ENCODE peak calls at places on chromosomes 16 and 17, in four cellular contexts. Q is HepG2, I is K562, E is H1. Y is an unnamed sample.

GRCh38 chr17:47470836-47471235 is 60.1 kb upstream of the NPEPPS start:
- DNase-seq in Q (no peak), E (no peak), I (no peak), Y (no peak)

GRCh38 chr17:50487213-50488096 is 8.8 kb downstream of the RSAD1 start:
- DNase-seq in Q (no peak), I (no peak), E (no peak), Y (no peak)

GRCh38 chr17:32494621-32495346 is 8.0 kb downstream of the CDK5R1 start:
- DNase-seq in Q (no peak), I (no peak), E (no peak), Y (no peak)

GRCh38 chr16:87794485-87795078 is 28.8 kb upstream of the KLHDC4 start:
- DNase-seq in E (no peak), Q (no peak), I (no peak), Y (no peak)

GRCh38 chr17:81726004-81726403 is 13.9 kb downstream of the SLC25A10 start:
- DNase-seq in E (no peak), I (no peak), Q (no peak), Y (no peak)

GRCh38 chr17:74282587-74283370 is 8.7 kb downstream of the DNAI2 start:
- DNase-seq in Q (peak), I (peak), E (no peak), Y (peak)

GRCh38 chr17:42554250-42555121 is 1.8 kb downstream of the HSD17B1 start:
- DNase-seq in Q (peak), I (peak), E (peak), Y (peak)

GRCh38 chr16:89080251-89080853 is 13.3 kb upstream of the ACSF3 start:
- DNase-seq in E (no peak), I (no peak), Q (no peak), Y (no peak)

GRCh38 chr17:46770818-46771600 is 47.5 kb downstream of the WNT3 start:
- DNase-seq in Q (peak), E (peak), I (peak), Y (peak)

GRCh38 chr16:2954228-2954627 is 9.8 kb upstream of the KREMEN2 start:
- DNase-seq in E (no peak), I (no peak), Q (no peak), Y (no peak)

GRCh38 chr16:89237733-89238132 is 20.2 kb downstream of the ZNF778 start:
- DNase-seq in E (no peak), I (no peak), Q (no peak), Y (no peak)

GRCh38 chr17:64328875-64329405 is 61.7 kb downstream of the PECAM1 start:
- DNase-seq in I (no peak), Q (no peak), E (no peak), Y (no peak)

GRCh38 chr16:67546761-67547422 is 15.4 kb upstream of the CTCF start:
- DNase-seq in I (peak), Q (peak), E (peak), Y (peak)

GRCh38 chr16:12548270-12548983 is 255.3 kb downstream of the CPPED1 start:
- DNase-seq in I (no peak), E (no peak), Q (no peak), Y (no peak)

GRCh38 chr16:9123871-9124270 is 32.4 kb downstream of the HAPSTR1 start:
- DNase-seq in I (no peak), E (peak), Q (no peak), Y (peak)

GRCh38 chr16:89843409-89844350 is 15.4 kb downstream of the SPIRE2 start:
- DNase-seq in E (no peak), Q (no peak), I (no peak), Y (no peak)

GRCh38 chr16:1309888-1310831 is 724 bp downstream of the UBE2I start:
- DNase-seq in Q (no peak), E (no peak), I (peak), Y (no peak)

GRCh38 chr16:17303101-17303500 is 167.7 kb downstream of the XYLT1 start:
- DNase-seq in I (no peak), Q (no peak), E (no peak), Y (no peak)

GRCh38 chr17:64402469-64402868 is 11.8 kb upstream of the PECAM1 start:
- DNase-seq in I (no peak), E (no peak), Q (peak), Y (no peak)

GRCh38 chr17:56978441-56979090 is 635 bp downstream of the SCPEP1 start:
- DNase-seq in I (peak), E (no peak), Q (no peak), Y (no peak)

GRCh38 chr17:37392024-37392590 is 14.5 kb downstream of the ACACA start:
- DNase-seq in E (no peak), I (no peak), Q (no peak), Y (peak)

GRCh38 chr17:47690121-47690520 is 3.8 kb upstream of the TBKBP1 start:
- DNase-seq in E (no peak), I (no peak), Q (no peak), Y (no peak)

GRCh38 chr17:39576187-39576586 is 31.5 kb downstream of the NEUROD2 start:
- DNase-seq in E (peak), I (no peak), Q (peak), Y (peak)

GRCh38 chr16:56480776-56481467 is 29.6 kb downstream of the OGFOD1 start:
- DNase-seq in Q (no peak), I (no peak), E (no peak), Y (no peak)

GRCh38 chr17:15354256-15354655 is 12.9 kb upstream of the TEKT3 start:
- DNase-seq in E (no peak), I (no peak), Q (peak), Y (no peak)

GRCh38 chr17:78780335-78780734 is 1.7 kb downstream of the CYTH1 start:
- DNase-seq in I (no peak), E (no peak), Q (no peak), Y (no peak)

GRCh38 chr17:78780852-78781338 is 1.2 kb downstream of the CYTH1 start:
- DNase-seq in I (no peak), E (no peak), Q (no peak), Y (no peak)

GRCh38 chr17:78781339-78782304 is at the start of gene CYTH1:
- DNase-seq in I (peak), E (peak), Q (no peak), Y (peak)

GRCh38 chr17:78777886-78778285 is 4.2 kb downstream of the CYTH1 start:
- DNase-seq in Q (no peak), I (no peak), E (no peak), Y (no peak)

GRCh38 chr17:78779848-78780247 is 2.2 kb downstream of the CYTH1 start:
- DNase-seq in E (no peak), I (no peak), Q (no peak), Y (no peak)
- TF ChIP-seq RNF2 in E (no peak), I (no peak), Q (no peak), Y (no peak)

GRCh38 chr16:11232852-11233726 is 22.9 kb downstream of the SOCS1 start:
- DNase-seq in I (peak), Q (no peak), E (peak), Y (no peak)
- TF ChIP-seq RNF2 in I (peak), Q (no peak), E (no peak), Y (no peak)

GRCh38 chr16:30090607-30091332 is 954 bp downstream of the TBX6 start:
- DNase-seq in I (no peak), E (no peak), Q (no peak), Y (no peak)
- TF ChIP-seq RNF2 in I (no peak), E (no peak), Q (no peak), Y (no peak)

GRCh38 chr16:23156110-23156509 is 6.9 kb upstream of the USP31 start:
- DNase-seq in I (no peak), Q (no peak), E (no peak), Y (no peak)
- TF ChIP-seq RNF2 in I (no peak), Q (no peak), E (no peak), Y (no peak)

GRCh38 chr17:67716405-67716798 is 1.3 kb upstream of the NOL11 start:
- DNase-seq in I (no peak), Q (no peak), E (no peak), Y (no peak)

GRCh38 chr17:67713169-67713568 is 4.6 kb upstream of the NOL11 start:
- DNase-seq in Q (no peak), I (no peak), E (no peak), Y (no peak)

GRCh38 chr17:67717192-67717623 is 528 bp upstream of the NOL11 start:
- DNase-seq in I (no peak), E (no peak), Q (peak), Y (no peak)

GRCh38 chr17:67717624-67718324 is at the start of gene NOL11:
- DNase-seq in Q (peak), E (peak), I (peak), Y (peak)

DNA sequence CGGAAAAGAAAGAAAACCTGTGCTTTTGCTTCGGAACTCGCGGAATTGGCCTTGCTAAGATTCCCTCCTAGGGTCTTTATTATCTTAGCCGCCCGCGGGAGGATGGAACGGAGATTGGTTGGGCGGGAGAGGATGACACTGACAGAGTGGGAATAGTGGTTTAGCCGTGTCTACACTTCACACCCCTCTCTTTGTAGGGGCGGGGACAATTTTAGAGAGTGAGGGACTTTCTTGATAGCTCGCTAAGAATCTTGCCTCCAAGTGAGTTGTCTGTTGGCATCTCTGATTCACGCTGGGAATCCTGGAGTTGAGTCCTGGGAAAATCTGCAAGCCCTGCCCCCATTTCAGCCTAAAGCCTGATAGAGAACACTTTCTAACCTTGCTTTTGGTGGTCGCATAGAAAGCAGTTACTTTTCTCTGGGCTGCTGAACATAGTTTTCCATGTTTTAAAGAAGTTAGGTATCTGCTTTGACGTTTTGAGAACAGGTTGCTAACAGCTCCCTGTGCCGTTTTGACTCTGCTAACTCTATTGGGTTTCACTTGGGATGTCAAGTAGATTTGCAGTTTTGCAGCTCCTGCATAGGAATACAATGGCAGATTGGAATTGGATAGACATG is 697 bp downstream of the NOL11 start:
- DNase-seq in E (peak), I (peak), Q (peak), Y (peak)
- TF ChIP-seq RNF2 in E (no peak), I (no peak), Q (no peak), Y (no peak)

GRCh38 chr16:81796585-81797346 is 17.7 kb downstream of the PLCG2 start:
- DNase-seq in E (no peak), I (no peak), Q (no peak), Y (no peak)
- TF ChIP-seq RNF2 in E (no peak), I (no peak), Q (no peak), Y (no peak)

GRCh38 chr16:66408181-66409048 is 18.7 kb upstream of the BEAN1 start:
- DNase-seq in E (no peak), Q (peak), I (no peak), Y (peak)

GRCh38 chr16:66414891-66415290 is 12.2 kb upstream of the BEAN1 start:
- DNase-seq in Q (no peak), I (no peak), E (no peak), Y (no peak)

GRCh38 chr16:66416136-66416535 is 11.0 kb upstream of the BEAN1 start:
- DNase-seq in Q (no peak), E (no peak), I (no peak), Y (no peak)

GRCh38 chr16:66409156-66409555 is 17.9 kb upstream of the BEAN1 start:
- DNase-seq in E (no peak), I (no peak), Q (no peak), Y (no peak)

DNA sequence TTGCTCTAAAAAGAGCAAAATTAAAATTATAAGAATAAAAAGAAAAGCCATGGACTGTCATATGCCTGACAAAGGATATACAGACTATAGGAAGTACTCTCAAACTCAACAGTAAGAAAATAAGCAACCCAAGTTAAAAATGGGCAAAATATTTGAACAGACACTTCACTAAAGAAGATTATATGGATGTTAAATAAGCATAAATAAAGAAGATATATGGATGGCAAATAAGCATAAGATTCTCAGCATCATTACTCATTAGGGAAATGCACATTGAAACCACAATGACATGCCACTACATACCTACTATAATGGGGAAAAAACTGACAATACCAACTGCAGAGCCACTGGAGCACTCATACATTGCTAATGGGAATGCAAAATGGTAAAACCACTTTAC is 14.9 kb upstream of the BEAN1 start:
- DNase-seq in Q (no peak), I (no peak), E (no peak), Y (no peak)
- TF ChIP-seq RNF2 in Q (no peak), I (no peak), E (no peak), Y (no peak)

GRCh38 chr16:69165584-69165983 is 21.4 kb upstream of the SNTB2 start:
- DNase-seq in I (no peak), E (no peak), Q (no peak), Y (no peak)
- TF ChIP-seq RNF2 in I (no peak), E (no peak), Q (no peak), Y (no peak)

Y was measured in A549.